ENCODE peak calls at places on chromosomes 4 and X, in five cellular contexts. One of them, this sample, is unnamed.

GRCh38 chr4:165489786-165490185 is 111.0 kb downstream of the CPE start:
- DNase-seq in tibial artery: no peak
- DNase-seq in ascending aorta: no peak
- DNase-seq in GM23248: peak; percentile 39
- DNase-seq in CD8-positive, alpha-beta T cell: no peak
- DNase-seq in this sample: no peak

GRCh38 chr4:87982446-87982845 is 6.9 kb downstream of the SPP1 start:
- DNase-seq in tibial artery: no peak
- DNase-seq in ascending aorta: no peak
- DNase-seq in GM23248: no peak
- DNase-seq in CD8-positive, alpha-beta T cell: no peak
- DNase-seq in this sample: no peak

GRCh38 chrX:139448996-139449395 is 81.5 kb upstream of the F9 start:
- DNase-seq in tibial artery: no peak
- DNase-seq in ascending aorta: no peak
- DNase-seq in GM23248: peak; percentile 22
- DNase-seq in CD8-positive, alpha-beta T cell: no peak
- DNase-seq in this sample: no peak

GRCh38 chrX:45714864-45715263 is 514.2 kb upstream of the DIPK2B start:
- DNase-seq in tibial artery: peak; percentile 19
- DNase-seq in ascending aorta: peak; percentile 69
- DNase-seq in GM23248: peak; percentile 79
- DNase-seq in CD8-positive, alpha-beta T cell: no peak
- DNase-seq in this sample: no peak

GRCh38 chr4:146654648-146654975 is 15.9 kb downstream of the POU4F2 start:
- DNase-seq in tibial artery: no peak
- DNase-seq in ascending aorta: no peak
- DNase-seq in GM23248: no peak
- DNase-seq in CD8-positive, alpha-beta T cell: no peak
- DNase-seq in this sample: no peak

GRCh38 chr4:157221895-157222763 is 1.6 kb downstream of the GRIA2 start:
- DNase-seq in tibial artery: no peak
- DNase-seq in ascending aorta: peak; percentile 79
- DNase-seq in GM23248: peak; percentile 12
- DNase-seq in CD8-positive, alpha-beta T cell: no peak
- DNase-seq in this sample: no peak

GRCh38 chr4:15901996-15902395 is 36.5 kb downstream of the FGFBP1 start:
- DNase-seq in tibial artery: no peak
- DNase-seq in ascending aorta: no peak
- DNase-seq in GM23248: no peak
- DNase-seq in CD8-positive, alpha-beta T cell: no peak
- DNase-seq in this sample: no peak

GRCh38 chrX:724256-724655 is 93.7 kb downstream of the SHOX start:
- DNase-seq in tibial artery: no peak
- DNase-seq in ascending aorta: peak; percentile 13
- DNase-seq in GM23248: peak; percentile 32
- DNase-seq in CD8-positive, alpha-beta T cell: no peak
- DNase-seq in this sample: no peak

GRCh38 chrX:9992061-9992460 is 24.9 kb downstream of the CLDN34 start:
- DNase-seq in tibial artery: no peak
- DNase-seq in ascending aorta: no peak
- DNase-seq in GM23248: no peak
- DNase-seq in CD8-positive, alpha-beta T cell: no peak
- DNase-seq in this sample: no peak

GRCh38 chr4:2469192-2469984 is 482 bp downstream of the RNF4 start:
- DNase-seq in tibial artery: peak; percentile 30
- DNase-seq in ascending aorta: peak; percentile 74
- DNase-seq in GM23248: peak; percentile 63
- DNase-seq in CD8-positive, alpha-beta T cell: peak; percentile 81
- DNase-seq in this sample: peak; percentile 20

GRCh38 chrX:97498093-97498492 is 614.4 kb downstream of the RPA4 start:
- DNase-seq in tibial artery: no peak
- DNase-seq in ascending aorta: no peak
- DNase-seq in GM23248: no peak
- DNase-seq in CD8-positive, alpha-beta T cell: no peak
- DNase-seq in this sample: no peak

GRCh38 chr4:181004056-181004455 is 1239.1 kb upstream of the TENM3 start:
- DNase-seq in tibial artery: no peak
- DNase-seq in ascending aorta: no peak
- DNase-seq in GM23248: peak; percentile 29
- DNase-seq in CD8-positive, alpha-beta T cell: no peak
- DNase-seq in this sample: no peak

GRCh38 chrX:141632124-141632523 is 42.6 kb downstream of the SPANXA2 start:
- DNase-seq in tibial artery: no peak
- DNase-seq in ascending aorta: no peak
- DNase-seq in GM23248: no peak
- DNase-seq in CD8-positive, alpha-beta T cell: no peak
- DNase-seq in this sample: no peak

GRCh38 chr4:121784975-121785374 is 16.1 kb upstream of the EXOSC9 start:
- DNase-seq in tibial artery: no peak
- DNase-seq in ascending aorta: no peak
- DNase-seq in GM23248: peak; percentile 97
- DNase-seq in CD8-positive, alpha-beta T cell: no peak
- DNase-seq in this sample: peak; percentile 91

GRCh38 chr4:124631760-124632159 is 80.8 kb downstream of the ANKRD50 start:
- DNase-seq in tibial artery: peak; percentile 29
- DNase-seq in ascending aorta: peak; percentile 73
- DNase-seq in GM23248: peak; percentile 98
- DNase-seq in CD8-positive, alpha-beta T cell: no peak
- DNase-seq in this sample: peak; percentile 84

GRCh38 chrX:119234931-119235555 is 1.0 kb upstream of the PGRMC1 start:
- DNase-seq in tibial artery: no peak
- DNase-seq in ascending aorta: no peak
- DNase-seq in GM23248: peak; percentile 35
- DNase-seq in CD8-positive, alpha-beta T cell: no peak
- DNase-seq in this sample: no peak

GRCh38 chr4:159222158-159222557 is 119.3 kb downstream of the RAPGEF2 start:
- DNase-seq in tibial artery: no peak
- DNase-seq in ascending aorta: no peak
- DNase-seq in GM23248: no peak
- DNase-seq in CD8-positive, alpha-beta T cell: no peak
- DNase-seq in this sample: no peak

GRCh38 chr4:1202526-1203378 is 30.4 kb upstream of the SPON2 start:
- DNase-seq in tibial artery: no peak
- DNase-seq in ascending aorta: no peak
- DNase-seq in GM23248: no peak
- DNase-seq in CD8-positive, alpha-beta T cell: peak; percentile 49
- DNase-seq in this sample: no peak

GRCh38 chr4:83113429-83113786 is 1.1 kb downstream of the PLAC8 start:
- DNase-seq in tibial artery: no peak
- DNase-seq in ascending aorta: no peak
- DNase-seq in GM23248: no peak
- DNase-seq in CD8-positive, alpha-beta T cell: no peak
- DNase-seq in this sample: peak; percentile 51

GRCh38 chrX:120791013-120791643 is 84.5 kb downstream of the CT47B1 start:
- DNase-seq in tibial artery: peak; percentile 55
- DNase-seq in ascending aorta: peak; percentile 75
- DNase-seq in GM23248: peak; percentile 83
- DNase-seq in CD8-positive, alpha-beta T cell: no peak
- DNase-seq in this sample: peak; percentile 33

GRCh38 chr4:53899544-53900274 is 164.7 kb downstream of the CHIC2 start:
- DNase-seq in tibial artery: no peak
- DNase-seq in ascending aorta: no peak
- DNase-seq in GM23248: peak; percentile 92
- DNase-seq in CD8-positive, alpha-beta T cell: no peak
- DNase-seq in this sample: no peak

GRCh38 chr4:84497220-84497834 is 1.8 kb downstream of the NKX6-1 start:
- DNase-seq in tibial artery: no peak
- DNase-seq in ascending aorta: no peak
- DNase-seq in GM23248: peak; percentile 40
- DNase-seq in CD8-positive, alpha-beta T cell: no peak
- DNase-seq in this sample: peak; percentile 43

GRCh38 chr4:1329408-1330371 is 17.3 kb upstream of the UVSSA start:
- DNase-seq in tibial artery: no peak
- DNase-seq in ascending aorta: no peak
- DNase-seq in GM23248: peak; percentile 17
- DNase-seq in CD8-positive, alpha-beta T cell: peak; percentile 65
- DNase-seq in this sample: no peak

GRCh38 chr4:91127891-91128290 is 1000.7 kb downstream of the CCSER1 start:
- DNase-seq in tibial artery: no peak
- DNase-seq in ascending aorta: no peak
- DNase-seq in GM23248: no peak
- DNase-seq in CD8-positive, alpha-beta T cell: no peak
- DNase-seq in this sample: no peak
- H3K27ac ChIP-seq in tibial artery: no peak overlapping the region
- H3K27ac ChIP-seq in ascending aorta: no peak overlapping the region
- H3K27ac ChIP-seq in GM23248: no peak overlapping the region
- H3K27ac ChIP-seq in CD8-positive, alpha-beta T cell: no peak overlapping the region
- H3K27ac ChIP-seq in this sample: no peak overlapping the region

GRCh38 chrX:154368630-154369452 is 5.6 kb downstream of the FLNA start:
- DNase-seq in tibial artery: peak; percentile 81
- DNase-seq in ascending aorta: peak; percentile 92
- DNase-seq in GM23248: peak; percentile 97
- DNase-seq in CD8-positive, alpha-beta T cell: peak; percentile 93
- DNase-seq in this sample: peak; percentile 97

GRCh38 chrX:154365997-154366665 is 8.3 kb downstream of the FLNA start:
- DNase-seq in tibial artery: no peak
- DNase-seq in ascending aorta: no peak
- DNase-seq in GM23248: no peak
- DNase-seq in CD8-positive, alpha-beta T cell: no peak
- DNase-seq in this sample: no peak

GRCh38 chrX:154365052-154365600 is 9.3 kb downstream of the FLNA start:
- DNase-seq in tibial artery: no peak
- DNase-seq in ascending aorta: no peak
- DNase-seq in GM23248: no peak
- DNase-seq in CD8-positive, alpha-beta T cell: no peak
- DNase-seq in this sample: no peak

GRCh38 chrX:154367474-154368308 is 6.7 kb downstream of the FLNA start:
- DNase-seq in tibial artery: no peak
- DNase-seq in ascending aorta: no peak
- DNase-seq in GM23248: no peak
- DNase-seq in CD8-positive, alpha-beta T cell: no peak
- DNase-seq in this sample: no peak

DNA sequence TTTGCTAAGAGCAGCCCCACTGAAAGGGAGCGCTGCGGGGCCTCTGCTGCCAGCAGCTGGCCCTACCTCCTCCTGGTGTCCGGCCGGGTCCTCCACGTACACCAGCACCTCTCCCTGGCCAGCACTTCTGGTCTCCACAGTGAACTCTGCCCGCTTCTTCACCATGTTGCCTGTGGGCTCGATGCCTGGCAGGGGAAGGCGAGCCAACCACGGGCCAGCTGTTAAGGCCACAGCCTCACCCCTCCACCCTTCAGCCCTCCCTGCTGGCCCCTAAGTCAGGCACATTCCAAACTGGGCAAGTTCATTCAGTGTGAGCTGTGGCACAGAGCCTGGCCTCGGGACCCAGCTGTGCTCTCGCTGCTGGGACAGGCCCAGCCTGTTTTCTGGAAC is 7.8 kb downstream of the FLNA start:
- DNase-seq in tibial artery: no peak
- DNase-seq in ascending aorta: no peak
- DNase-seq in GM23248: peak; percentile 34
- DNase-seq in CD8-positive, alpha-beta T cell: no peak
- DNase-seq in this sample: no peak
- H3K36me3 ChIP-seq in tibial artery: peaks cover 77% of the 10 kb centered on the region
- H3K36me3 ChIP-seq in ascending aorta: peaks cover 67% of the 10 kb centered on the region
- H3K36me3 ChIP-seq in GM23248: peaks cover 4% of the 10 kb centered on the region
- H3K36me3 ChIP-seq in CD8-positive, alpha-beta T cell: peaks cover 61% of the 10 kb centered on the region
- H3K36me3 ChIP-seq in this sample: peaks cover 89% of the 10 kb centered on the region

DNA sequence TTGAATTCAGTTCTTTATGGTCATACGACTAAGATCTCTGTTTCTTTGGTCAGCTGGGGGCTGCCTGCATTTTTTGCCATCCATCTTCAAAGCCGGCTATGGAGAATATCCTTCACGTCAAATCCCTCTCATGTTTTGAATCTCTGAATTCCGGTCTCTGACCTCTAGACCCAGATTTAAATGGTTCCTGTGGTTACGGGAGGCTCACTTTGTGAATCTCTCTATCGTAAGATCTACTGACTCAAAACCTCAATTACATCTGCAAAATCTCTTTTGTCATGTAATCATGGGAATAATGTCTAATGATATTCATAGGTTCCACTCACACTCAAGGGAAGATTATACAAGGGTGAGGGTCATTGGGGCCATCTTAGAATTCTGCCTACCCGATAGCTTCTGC is 5.7 kb upstream of the MPC1L start:
- DNase-seq in tibial artery: no peak
- DNase-seq in ascending aorta: no peak
- DNase-seq in GM23248: no peak
- DNase-seq in CD8-positive, alpha-beta T cell: no peak
- DNase-seq in this sample: no peak
- H3K4me3 ChIP-seq in tibial artery: no peak overlapping the region
- H3K4me3 ChIP-seq in ascending aorta: no peak overlapping the region
- H3K4me3 ChIP-seq in GM23248: no peak overlapping the region
- H3K4me3 ChIP-seq in CD8-positive, alpha-beta T cell: no peak overlapping the region
- H3K4me3 ChIP-seq in this sample: no peak overlapping the region

GRCh38 chr4:80173387-80173786 is 23.9 kb upstream of the PRDM8 start:
- DNase-seq in tibial artery: no peak
- DNase-seq in ascending aorta: no peak
- DNase-seq in GM23248: peak; percentile 96
- DNase-seq in CD8-positive, alpha-beta T cell: peak; percentile 65
- DNase-seq in this sample: no peak

GRCh38 chr4:80173841-80174240 is 23.5 kb upstream of the PRDM8 start:
- DNase-seq in tibial artery: no peak
- DNase-seq in ascending aorta: no peak
- DNase-seq in GM23248: peak; percentile 94
- DNase-seq in CD8-positive, alpha-beta T cell: no peak
- DNase-seq in this sample: no peak

GRCh38 chr4:80171251-80171650 is 26.1 kb upstream of the PRDM8 start:
- DNase-seq in tibial artery: no peak
- DNase-seq in ascending aorta: no peak
- DNase-seq in GM23248: peak; percentile 92
- DNase-seq in CD8-positive, alpha-beta T cell: no peak
- DNase-seq in this sample: no peak

GRCh38 chr4:80171656-80172055 is 25.6 kb upstream of the PRDM8 start:
- DNase-seq in tibial artery: no peak
- DNase-seq in ascending aorta: no peak
- DNase-seq in GM23248: no peak
- DNase-seq in CD8-positive, alpha-beta T cell: no peak
- DNase-seq in this sample: no peak

GRCh38 chr4:80172203-80172602 is 25.1 kb upstream of the PRDM8 start:
- DNase-seq in tibial artery: no peak
- DNase-seq in ascending aorta: no peak
- DNase-seq in GM23248: peak; percentile 22
- DNase-seq in CD8-positive, alpha-beta T cell: no peak
- DNase-seq in this sample: no peak
- H3K27ac ChIP-seq in tibial artery: no peak overlapping the region
- H3K27ac ChIP-seq in ascending aorta: no peak overlapping the region
- H3K27ac ChIP-seq in GM23248: no peak overlapping the region
- H3K27ac ChIP-seq in CD8-positive, alpha-beta T cell: no peak overlapping the region
- H3K27ac ChIP-seq in this sample: no peak overlapping the region

GRCh38 chrX:21715825-21716224 is 42.1 kb downstream of the SMPX start:
- DNase-seq in tibial artery: no peak
- DNase-seq in ascending aorta: no peak
- DNase-seq in GM23248: no peak
- DNase-seq in CD8-positive, alpha-beta T cell: no peak
- DNase-seq in this sample: no peak

GRCh38 chrX:21711126-21711847 is 46.6 kb downstream of the SMPX start:
- DNase-seq in tibial artery: no peak
- DNase-seq in ascending aorta: no peak
- DNase-seq in GM23248: peak; percentile 20
- DNase-seq in CD8-positive, alpha-beta T cell: no peak
- DNase-seq in this sample: no peak

GRCh38 chrX:21717802-21718201 is 40.1 kb downstream of the SMPX start:
- DNase-seq in tibial artery: no peak
- DNase-seq in ascending aorta: no peak
- DNase-seq in GM23248: no peak
- DNase-seq in CD8-positive, alpha-beta T cell: no peak
- DNase-seq in this sample: no peak

GRCh38 chrX:21708116-21708515 is 49.8 kb downstream of the SMPX start:
- DNase-seq in tibial artery: no peak
- DNase-seq in ascending aorta: no peak
- DNase-seq in GM23248: peak; percentile 5
- DNase-seq in CD8-positive, alpha-beta T cell: no peak
- DNase-seq in this sample: no peak

GRCh38 chrX:21711848-21712197 is 46.1 kb downstream of the SMPX start:
- DNase-seq in tibial artery: no peak
- DNase-seq in ascending aorta: no peak
- DNase-seq in GM23248: peak; percentile 8
- DNase-seq in CD8-positive, alpha-beta T cell: no peak
- DNase-seq in this sample: no peak
- H3K36me3 ChIP-seq in tibial artery: no peaks in the 10 kb centered on the region
- H3K36me3 ChIP-seq in ascending aorta: no peaks in the 10 kb centered on the region
- H3K36me3 ChIP-seq in GM23248: no peaks in the 10 kb centered on the region
- H3K36me3 ChIP-seq in CD8-positive, alpha-beta T cell: no peaks in the 10 kb centered on the region
- H3K36me3 ChIP-seq in this sample: no peaks in the 10 kb centered on the region

This sample was measured in SJSA1.